ENCODE peak calls at places on chromosomes 13 and 19, in seven cellular contexts. One of them, this sample, is unnamed.

GRCh38 chr13:111153977-111154332 is 38.8 kb downstream of the ARHGEF7 start:
- DNase-seq in omental fat pad: peak
- DNase-seq in RKO: peak
- DNase-seq in neural crest cell: no peak
- DNase-seq in stimulated activated CD8-positive, alpha-beta memory T cell treated with anti-CD3 and anti-CD28 coated beads, Interleukin-7, amount 100 ng/mL, for 1 hour: peak
- DNase-seq in psoas muscle: no peak
- DNase-seq in HTR-8/SVneo: peak
- DNase-seq in this sample: peak

GRCh38 chr13:20796791-20797513 is 23.2 kb upstream of the EEF1AKMT1 start:
- DNase-seq in psoas muscle: no peak
- DNase-seq in stimulated activated CD8-positive, alpha-beta memory T cell treated with anti-CD3 and anti-CD28 coated beads, Interleukin-7, amount 100 ng/mL, for 1 hour: no peak
- DNase-seq in RKO: peak
- DNase-seq in omental fat pad: no peak
- DNase-seq in HTR-8/SVneo: no peak
- DNase-seq in neural crest cell: no peak
- DNase-seq in this sample: no peak

GRCh38 chr13:97028441-97029299 is 34.4 kb upstream of the OXGR1 start:
- DNase-seq in RKO: peak
- DNase-seq in HTR-8/SVneo: peak
- DNase-seq in omental fat pad: peak
- DNase-seq in stimulated activated CD8-positive, alpha-beta memory T cell treated with anti-CD3 and anti-CD28 coated beads, Interleukin-7, amount 100 ng/mL, for 1 hour: peak
- DNase-seq in psoas muscle: peak
- DNase-seq in neural crest cell: peak
- DNase-seq in this sample: peak

GRCh38 chr19:12596927-12597548 is 13.6 kb downstream of the ZNF490 start:
- DNase-seq in omental fat pad: no peak
- DNase-seq in neural crest cell: no peak
- DNase-seq in psoas muscle: no peak
- DNase-seq in HTR-8/SVneo: no peak
- DNase-seq in stimulated activated CD8-positive, alpha-beta memory T cell treated with anti-CD3 and anti-CD28 coated beads, Interleukin-7, amount 100 ng/mL, for 1 hour: no peak
- DNase-seq in RKO: no peak
- DNase-seq in this sample: no peak

GRCh38 chr19:45607071-45608029 is 5.3 kb upstream of the GPR4 start:
- DNase-seq in stimulated activated CD8-positive, alpha-beta memory T cell treated with anti-CD3 and anti-CD28 coated beads, Interleukin-7, amount 100 ng/mL, for 1 hour: peak
- DNase-seq in HTR-8/SVneo: peak
- DNase-seq in neural crest cell: peak
- DNase-seq in omental fat pad: peak
- DNase-seq in psoas muscle: peak
- DNase-seq in RKO: peak
- DNase-seq in this sample: no peak

GRCh38 chr19:4730740-4731171 is 7.1 kb upstream of the DPP9 start:
- DNase-seq in RKO: no peak
- DNase-seq in psoas muscle: no peak
- DNase-seq in omental fat pad: no peak
- DNase-seq in neural crest cell: peak
- DNase-seq in stimulated activated CD8-positive, alpha-beta memory T cell treated with anti-CD3 and anti-CD28 coated beads, Interleukin-7, amount 100 ng/mL, for 1 hour: peak
- DNase-seq in HTR-8/SVneo: no peak
- DNase-seq in this sample: peak

GRCh38 chr13:63910406-63910957 is 2494.8 kb upstream of the PCDH20 start:
- DNase-seq in stimulated activated CD8-positive, alpha-beta memory T cell treated with anti-CD3 and anti-CD28 coated beads, Interleukin-7, amount 100 ng/mL, for 1 hour: no peak
- DNase-seq in RKO: peak
- DNase-seq in HTR-8/SVneo: no peak
- DNase-seq in psoas muscle: no peak
- DNase-seq in omental fat pad: no peak
- DNase-seq in neural crest cell: no peak
- DNase-seq in this sample: no peak

GRCh38 chr13:37701972-37702371 is 103.4 kb upstream of the POSTN start:
- DNase-seq in psoas muscle: no peak
- DNase-seq in RKO: peak
- DNase-seq in HTR-8/SVneo: peak
- DNase-seq in stimulated activated CD8-positive, alpha-beta memory T cell treated with anti-CD3 and anti-CD28 coated beads, Interleukin-7, amount 100 ng/mL, for 1 hour: no peak
- DNase-seq in omental fat pad: no peak
- DNase-seq in neural crest cell: no peak
- DNase-seq in this sample: no peak

GRCh38 chr19:49432141-49433073 is 7.2 kb downstream of the GFY start:
- DNase-seq in neural crest cell: no peak
- DNase-seq in RKO: no peak
- DNase-seq in stimulated activated CD8-positive, alpha-beta memory T cell treated with anti-CD3 and anti-CD28 coated beads, Interleukin-7, amount 100 ng/mL, for 1 hour: no peak
- DNase-seq in HTR-8/SVneo: no peak
- DNase-seq in psoas muscle: no peak
- DNase-seq in omental fat pad: no peak
- DNase-seq in this sample: no peak

GRCh38 chr19:31279436-31279765 is 69.8 kb downstream of the TSHZ3 start:
- DNase-seq in stimulated activated CD8-positive, alpha-beta memory T cell treated with anti-CD3 and anti-CD28 coated beads, Interleukin-7, amount 100 ng/mL, for 1 hour: no peak
- DNase-seq in RKO: no peak
- DNase-seq in HTR-8/SVneo: no peak
- DNase-seq in omental fat pad: no peak
- DNase-seq in neural crest cell: no peak
- DNase-seq in psoas muscle: no peak
- DNase-seq in this sample: no peak

GRCh38 chr13:25775275-25775674 is 276.5 kb downstream of the SHISA2 start:
- DNase-seq in HTR-8/SVneo: no peak
- DNase-seq in neural crest cell: no peak
- DNase-seq in psoas muscle: no peak
- DNase-seq in stimulated activated CD8-positive, alpha-beta memory T cell treated with anti-CD3 and anti-CD28 coated beads, Interleukin-7, amount 100 ng/mL, for 1 hour: no peak
- DNase-seq in RKO: no peak
- DNase-seq in omental fat pad: no peak
- DNase-seq in this sample: no peak

GRCh38 chr13:110135977-110136597 is 170.9 kb downstream of the COL4A1 start:
- DNase-seq in psoas muscle: no peak
- DNase-seq in stimulated activated CD8-positive, alpha-beta memory T cell treated with anti-CD3 and anti-CD28 coated beads, Interleukin-7, amount 100 ng/mL, for 1 hour: no peak
- DNase-seq in neural crest cell: no peak
- DNase-seq in HTR-8/SVneo: no peak
- DNase-seq in RKO: no peak
- DNase-seq in omental fat pad: no peak
- DNase-seq in this sample: no peak

GRCh38 chr13:25306671-25307464 is 5.4 kb downstream of the NUP58 start:
- DNase-seq in psoas muscle: no peak
- DNase-seq in neural crest cell: no peak
- DNase-seq in RKO: no peak
- DNase-seq in HTR-8/SVneo: no peak
- DNase-seq in stimulated activated CD8-positive, alpha-beta memory T cell treated with anti-CD3 and anti-CD28 coated beads, Interleukin-7, amount 100 ng/mL, for 1 hour: no peak
- DNase-seq in omental fat pad: no peak
- DNase-seq in this sample: no peak

GRCh38 chr19:49165111-49165750 is 7.6 kb downstream of the TRPM4 start:
- DNase-seq in HTR-8/SVneo: no peak
- DNase-seq in psoas muscle: peak
- DNase-seq in omental fat pad: no peak
- DNase-seq in RKO: no peak
- DNase-seq in neural crest cell: no peak
- DNase-seq in stimulated activated CD8-positive, alpha-beta memory T cell treated with anti-CD3 and anti-CD28 coated beads, Interleukin-7, amount 100 ng/mL, for 1 hour: no peak
- DNase-seq in this sample: no peak

GRCh38 chr13:50001287-50001686 is 4.4 kb downstream of the TRIM13 start:
- DNase-seq in psoas muscle: no peak
- DNase-seq in RKO: no peak
- DNase-seq in neural crest cell: no peak
- DNase-seq in omental fat pad: no peak
- DNase-seq in HTR-8/SVneo: no peak
- DNase-seq in stimulated activated CD8-positive, alpha-beta memory T cell treated with anti-CD3 and anti-CD28 coated beads, Interleukin-7, amount 100 ng/mL, for 1 hour: no peak
- DNase-seq in this sample: no peak

GRCh38 chr19:1856698-1857603 is 6.4 kb downstream of the KLF16 start:
- DNase-seq in stimulated activated CD8-positive, alpha-beta memory T cell treated with anti-CD3 and anti-CD28 coated beads, Interleukin-7, amount 100 ng/mL, for 1 hour: no peak
- DNase-seq in omental fat pad: peak
- DNase-seq in RKO: peak
- DNase-seq in psoas muscle: peak
- DNase-seq in HTR-8/SVneo: no peak
- DNase-seq in neural crest cell: no peak
- DNase-seq in this sample: peak

GRCh38 chr19:44900328-44901244 is 5.0 kb upstream of the APOE start:
- DNase-seq in omental fat pad: no peak
- DNase-seq in RKO: no peak
- DNase-seq in neural crest cell: no peak
- DNase-seq in HTR-8/SVneo: no peak
- DNase-seq in psoas muscle: no peak
- DNase-seq in stimulated activated CD8-positive, alpha-beta memory T cell treated with anti-CD3 and anti-CD28 coated beads, Interleukin-7, amount 100 ng/mL, for 1 hour: no peak
- DNase-seq in this sample: no peak

GRCh38 chr19:13842294-13843103 is 34.4 kb upstream of the NANOS3 start:
- DNase-seq in neural crest cell: no peak
- DNase-seq in RKO: peak
- DNase-seq in psoas muscle: peak
- DNase-seq in HTR-8/SVneo: no peak
- DNase-seq in stimulated activated CD8-positive, alpha-beta memory T cell treated with anti-CD3 and anti-CD28 coated beads, Interleukin-7, amount 100 ng/mL, for 1 hour: peak
- DNase-seq in omental fat pad: no peak
- DNase-seq in this sample: peak

GRCh38 chr19:48480151-48480475 is 10.9 kb downstream of the CYTH2 start:
- DNase-seq in omental fat pad: no peak
- DNase-seq in HTR-8/SVneo: no peak
- DNase-seq in RKO: no peak
- DNase-seq in stimulated activated CD8-positive, alpha-beta memory T cell treated with anti-CD3 and anti-CD28 coated beads, Interleukin-7, amount 100 ng/mL, for 1 hour: no peak
- DNase-seq in neural crest cell: no peak
- DNase-seq in psoas muscle: peak
- DNase-seq in this sample: no peak

GRCh38 chr19:31135841-31136240 is 213.4 kb downstream of the TSHZ3 start:
- DNase-seq in stimulated activated CD8-positive, alpha-beta memory T cell treated with anti-CD3 and anti-CD28 coated beads, Interleukin-7, amount 100 ng/mL, for 1 hour: no peak
- DNase-seq in psoas muscle: no peak
- DNase-seq in RKO: no peak
- DNase-seq in omental fat pad: no peak
- DNase-seq in neural crest cell: no peak
- DNase-seq in HTR-8/SVneo: no peak
- DNase-seq in this sample: no peak

GRCh38 chr13:44800626-44801025 is 188.6 kb downstream of the NUFIP1 start:
- DNase-seq in omental fat pad: no peak
- DNase-seq in psoas muscle: no peak
- DNase-seq in stimulated activated CD8-positive, alpha-beta memory T cell treated with anti-CD3 and anti-CD28 coated beads, Interleukin-7, amount 100 ng/mL, for 1 hour: no peak
- DNase-seq in RKO: no peak
- DNase-seq in neural crest cell: no peak
- DNase-seq in HTR-8/SVneo: no peak
- DNase-seq in this sample: no peak

GRCh38 chr13:110338441-110339101 is 31.5 kb downstream of the COL4A2 start:
- DNase-seq in HTR-8/SVneo: no peak
- DNase-seq in omental fat pad: no peak
- DNase-seq in psoas muscle: peak
- DNase-seq in neural crest cell: no peak
- DNase-seq in RKO: no peak
- DNase-seq in stimulated activated CD8-positive, alpha-beta memory T cell treated with anti-CD3 and anti-CD28 coated beads, Interleukin-7, amount 100 ng/mL, for 1 hour: no peak
- DNase-seq in this sample: no peak

GRCh38 chr19:44512326-44513298 is 12.3 kb upstream of the ZNF180 start:
- DNase-seq in RKO: peak
- DNase-seq in psoas muscle: no peak
- DNase-seq in stimulated activated CD8-positive, alpha-beta memory T cell treated with anti-CD3 and anti-CD28 coated beads, Interleukin-7, amount 100 ng/mL, for 1 hour: no peak
- DNase-seq in omental fat pad: no peak
- DNase-seq in neural crest cell: peak
- DNase-seq in HTR-8/SVneo: peak
- DNase-seq in this sample: no peak

GRCh38 chr13:69566104-69566716 is 541.4 kb upstream of the ATXN8OS start:
- DNase-seq in omental fat pad: no peak
- DNase-seq in psoas muscle: no peak
- DNase-seq in HTR-8/SVneo: no peak
- DNase-seq in RKO: no peak
- DNase-seq in neural crest cell: no peak
- DNase-seq in stimulated activated CD8-positive, alpha-beta memory T cell treated with anti-CD3 and anti-CD28 coated beads, Interleukin-7, amount 100 ng/mL, for 1 hour: no peak
- DNase-seq in this sample: no peak

GRCh38 chr13:29857089-29857488 is 6.7 kb upstream of the UBL3 start:
- DNase-seq in psoas muscle: no peak
- DNase-seq in omental fat pad: no peak
- DNase-seq in HTR-8/SVneo: no peak
- DNase-seq in neural crest cell: no peak
- DNase-seq in stimulated activated CD8-positive, alpha-beta memory T cell treated with anti-CD3 and anti-CD28 coated beads, Interleukin-7, amount 100 ng/mL, for 1 hour: no peak
- DNase-seq in RKO: no peak
- DNase-seq in this sample: no peak

GRCh38 chr13:112521073-112521685 is 66.8 kb downstream of the TUBGCP3 start:
- DNase-seq in psoas muscle: no peak
- DNase-seq in stimulated activated CD8-positive, alpha-beta memory T cell treated with anti-CD3 and anti-CD28 coated beads, Interleukin-7, amount 100 ng/mL, for 1 hour: no peak
- DNase-seq in neural crest cell: no peak
- DNase-seq in omental fat pad: no peak
- DNase-seq in HTR-8/SVneo: no peak
- DNase-seq in RKO: peak
- DNase-seq in this sample: no peak

GRCh38 chr13:33017410-33017929 is 1.2 kb downstream of the KL start:
- DNase-seq in omental fat pad: no peak
- DNase-seq in HTR-8/SVneo: no peak
- DNase-seq in psoas muscle: peak
- DNase-seq in neural crest cell: peak
- DNase-seq in stimulated activated CD8-positive, alpha-beta memory T cell treated with anti-CD3 and anti-CD28 coated beads, Interleukin-7, amount 100 ng/mL, for 1 hour: no peak
- DNase-seq in RKO: no peak
- DNase-seq in this sample: peak

GRCh38 chr13:101272886-101273285 is 143.4 kb downstream of the NALCN start:
- DNase-seq in HTR-8/SVneo: no peak
- DNase-seq in omental fat pad: no peak
- DNase-seq in psoas muscle: no peak
- DNase-seq in stimulated activated CD8-positive, alpha-beta memory T cell treated with anti-CD3 and anti-CD28 coated beads, Interleukin-7, amount 100 ng/mL, for 1 hour: no peak
- DNase-seq in neural crest cell: no peak
- DNase-seq in RKO: no peak
- DNase-seq in this sample: no peak

GRCh38 chr13:21458457-21458815 is 667 bp downstream of the ZDHHC20 start:
- DNase-seq in HTR-8/SVneo: no peak
- DNase-seq in neural crest cell: peak
- DNase-seq in psoas muscle: peak
- DNase-seq in RKO: peak
- DNase-seq in stimulated activated CD8-positive, alpha-beta memory T cell treated with anti-CD3 and anti-CD28 coated beads, Interleukin-7, amount 100 ng/mL, for 1 hour: no peak
- DNase-seq in omental fat pad: no peak
- DNase-seq in this sample: peak

GRCh38 chr19:45153339-45154063 is 7.3 kb downstream of the NKPD1 start:
- DNase-seq in psoas muscle: peak
- DNase-seq in omental fat pad: no peak
- DNase-seq in stimulated activated CD8-positive, alpha-beta memory T cell treated with anti-CD3 and anti-CD28 coated beads, Interleukin-7, amount 100 ng/mL, for 1 hour: no peak
- DNase-seq in neural crest cell: peak
- DNase-seq in HTR-8/SVneo: no peak
- DNase-seq in RKO: no peak
- DNase-seq in this sample: peak

GRCh38 chr19:2820112-2820702 is 539 bp downstream of the ZNF554 start:
- DNase-seq in psoas muscle: no peak
- DNase-seq in neural crest cell: peak
- DNase-seq in RKO: no peak
- DNase-seq in omental fat pad: no peak
- DNase-seq in stimulated activated CD8-positive, alpha-beta memory T cell treated with anti-CD3 and anti-CD28 coated beads, Interleukin-7, amount 100 ng/mL, for 1 hour: no peak
- DNase-seq in HTR-8/SVneo: peak
- DNase-seq in this sample: no peak

GRCh38 chr13:52862358-52863206 is 14.1 kb upstream of the PCDH8 start:
- DNase-seq in stimulated activated CD8-positive, alpha-beta memory T cell treated with anti-CD3 and anti-CD28 coated beads, Interleukin-7, amount 100 ng/mL, for 1 hour: no peak
- DNase-seq in RKO: peak
- DNase-seq in HTR-8/SVneo: no peak
- DNase-seq in psoas muscle: no peak
- DNase-seq in neural crest cell: peak
- DNase-seq in omental fat pad: no peak
- DNase-seq in this sample: no peak

GRCh38 chr19:17209126-17210036 is 5.8 kb upstream of the USE1 start:
- DNase-seq in HTR-8/SVneo: peak
- DNase-seq in stimulated activated CD8-positive, alpha-beta memory T cell treated with anti-CD3 and anti-CD28 coated beads, Interleukin-7, amount 100 ng/mL, for 1 hour: no peak
- DNase-seq in neural crest cell: peak
- DNase-seq in omental fat pad: no peak
- DNase-seq in psoas muscle: no peak
- DNase-seq in RKO: peak
- DNase-seq in this sample: peak

GRCh38 chr19:10740798-10741197 is 22.9 kb downstream of the DNM2 start:
- DNase-seq in omental fat pad: no peak
- DNase-seq in psoas muscle: no peak
- DNase-seq in HTR-8/SVneo: no peak
- DNase-seq in neural crest cell: no peak
- DNase-seq in RKO: no peak
- DNase-seq in stimulated activated CD8-positive, alpha-beta memory T cell treated with anti-CD3 and anti-CD28 coated beads, Interleukin-7, amount 100 ng/mL, for 1 hour: no peak
- DNase-seq in this sample: no peak

GRCh38 chr19:2561895-2562294 is 86.0 kb downstream of the GADD45B start:
- DNase-seq in RKO: no peak
- DNase-seq in omental fat pad: no peak
- DNase-seq in neural crest cell: no peak
- DNase-seq in stimulated activated CD8-positive, alpha-beta memory T cell treated with anti-CD3 and anti-CD28 coated beads, Interleukin-7, amount 100 ng/mL, for 1 hour: peak
- DNase-seq in HTR-8/SVneo: no peak
- DNase-seq in psoas muscle: no peak
- DNase-seq in this sample: peak

GRCh38 chr19:8702350-8702749 is 3.8 kb upstream of the ACTL9 start:
- DNase-seq in neural crest cell: no peak
- DNase-seq in HTR-8/SVneo: no peak
- DNase-seq in omental fat pad: no peak
- DNase-seq in RKO: no peak
- DNase-seq in psoas muscle: no peak
- DNase-seq in stimulated activated CD8-positive, alpha-beta memory T cell treated with anti-CD3 and anti-CD28 coated beads, Interleukin-7, amount 100 ng/mL, for 1 hour: peak
- DNase-seq in this sample: no peak

GRCh38 chr19:30711296-30711695 is 339.1 kb downstream of the ZNF536 start:
- DNase-seq in psoas muscle: no peak
- DNase-seq in stimulated activated CD8-positive, alpha-beta memory T cell treated with anti-CD3 and anti-CD28 coated beads, Interleukin-7, amount 100 ng/mL, for 1 hour: no peak
- DNase-seq in neural crest cell: no peak
- DNase-seq in RKO: no peak
- DNase-seq in omental fat pad: no peak
- DNase-seq in HTR-8/SVneo: no peak
- DNase-seq in this sample: no peak

GRCh38 chr13:40047322-40047771 is 391.9 kb downstream of the COG6 start:
- DNase-seq in psoas muscle: no peak
- DNase-seq in HTR-8/SVneo: no peak
- DNase-seq in neural crest cell: no peak
- DNase-seq in omental fat pad: no peak
- DNase-seq in stimulated activated CD8-positive, alpha-beta memory T cell treated with anti-CD3 and anti-CD28 coated beads, Interleukin-7, amount 100 ng/mL, for 1 hour: no peak
- DNase-seq in RKO: no peak
- DNase-seq in this sample: peak

This sample was measured in GM20000.